ENCODE peak calls at places on chromosome 1, in seven cellular contexts. X is Peyer's patch, Q is fibroblast of lung, A is dorsolateral prefrontal cortex, B is upper lobe of right lung, N is H1, S is stomach. H is an unnamed sample.
A peak's percentile ranks its signal among the peaks of the same experiment; 100 is the strongest.

GRCh38 chr1:9602794-9603167 is 14.1 kb downstream of the TMEM201 start:
- DNase-seq in Q (no peak), A (no peak), X (no peak), S (no peak), N (no peak), B (no peak), H (no peak)

GRCh38 chr1:15678578-15678977 is 5.5 kb upstream of the PLEKHM2 start:
- DNase-seq in X (no peak), Q (peak; percentile 41), A (no peak), B (peak; percentile 51), N (peak; percentile 15), S (no peak), H (no peak)

GRCh38 chr1:62070384-62071011 is 124.2 kb upstream of the L1TD1 start:
- DNase-seq in A (no peak), N (no peak), Q (peak; percentile 42), S (no peak), B (no peak), X (no peak), H (no peak)

GRCh38 chr1:152356736-152357135 is 3.1 kb downstream of the FLG2 start:
- DNase-seq in Q (no peak), X (no peak), N (no peak), B (no peak), A (no peak), S (no peak), H (no peak)

GRCh38 chr1:200628223-200628868 is 7.8 kb upstream of the KIF14 start:
- DNase-seq in Q (no peak), B (no peak), A (no peak), X (peak; percentile 55), N (no peak), S (no peak), H (no peak)

GRCh38 chr1:27517907-27518718 is 28.1 kb upstream of the WASF2 start:
- DNase-seq in B (no peak), Q (no peak), X (no peak), N (no peak), A (no peak), S (peak; percentile 76), H (no peak)

GRCh38 chr1:110912784-110913183 is 39.8 kb downstream of the CD53 start:
- DNase-seq in S (no peak), N (no peak), B (no peak), X (no peak), Q (no peak), A (no peak), H (no peak)

GRCh38 chr1:154546264-154547043 is 12.0 kb downstream of the UBE2Q1 start:
- DNase-seq in Q (peak; percentile 66), A (peak; percentile 56), S (peak; percentile 51), X (peak; percentile 47), N (peak; percentile 66), B (peak; percentile 79), H (peak; percentile 91)

GRCh38 chr1:162835157-162835899 is 25.6 kb downstream of the CCDC190 start:
- DNase-seq in B (no peak), S (no peak), Q (peak; percentile 62), N (no peak), X (no peak), A (no peak), H (no peak)

GRCh38 chr1:207050428-207050767 is 610 bp downstream of the YOD1 start:
- DNase-seq in Q (no peak), N (no peak), S (no peak), A (no peak), B (no peak), X (peak; percentile 35), H (no peak)

GRCh38 chr1:2837823-2838222 is 36.3 kb upstream of the TTC34 start:
- DNase-seq in N (no peak), Q (no peak), S (no peak), B (no peak), A (no peak), X (no peak), H (no peak)

GRCh38 chr1:233240367-233240766 is 55.2 kb downstream of the PCNX2 start:
- DNase-seq in N (no peak), S (no peak), A (no peak), X (no peak), Q (peak; percentile 9), B (no peak), H (no peak)

GRCh38 chr1:159798893-159799292 is 3.3 kb upstream of the FCRL6 start:
- DNase-seq in Q (peak; percentile 90), A (peak; percentile 55), S (peak; percentile 74), N (no peak), B (no peak), X (peak; percentile 57), H (peak; percentile 83)

GRCh38 chr1:6996371-6996770 is 211.1 kb downstream of the CAMTA1 start:
- DNase-seq in Q (no peak), N (no peak), A (no peak), B (no peak), X (no peak), S (no peak), H (no peak)

DNA sequence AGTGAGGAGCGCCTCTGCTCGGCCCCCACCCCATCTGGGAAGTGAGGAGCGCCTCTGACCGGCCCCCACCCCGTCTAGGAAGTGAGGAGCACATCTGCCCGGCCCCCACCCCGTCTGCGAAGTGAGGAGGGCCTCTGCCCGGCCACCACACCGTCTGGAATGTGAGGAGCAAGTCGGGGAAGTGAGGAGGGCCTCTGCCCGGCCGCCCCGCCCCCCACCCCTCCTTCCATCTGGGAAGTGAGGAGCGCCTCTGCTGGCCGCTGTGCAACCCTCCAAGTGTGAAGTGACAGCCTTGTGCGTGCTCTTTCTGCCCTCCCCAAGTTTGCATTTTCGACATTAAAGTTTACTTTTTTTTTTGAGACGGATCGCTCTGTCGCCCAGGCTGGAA is 5.1 kb upstream of the ZZZ3 start:
- DNase-seq in N (peak; percentile 51), S (no peak), A (no peak), B (peak; percentile 70), Q (peak; percentile 25), X (no peak), H (peak; percentile 20)
- H3K4me3 ChIP-seq in N (peak overlapping the region; percentile 67), S (peak overlapping the region; percentile 32), A (peak overlapping the region; percentile 40), B (peak overlapping the region; percentile 36), Q (no peak overlapping the region), X (peak overlapping the region; percentile 31), H (no peak overlapping the region)

GRCh38 chr1:180112979-180113650 is 41.6 kb upstream of the QSOX1 start:
- DNase-seq in B (no peak), S (no peak), X (no peak), N (no peak), A (no peak), Q (peak; percentile 91), H (no peak)
- H3K27ac ChIP-seq in B (peak overlapping the region; percentile 49), S (peak overlapping the region; percentile 39), X (peak overlapping the region; percentile 38), N (no peak overlapping the region), A (no peak overlapping the region), Q (peak overlapping the region; percentile 10), H (no peak overlapping the region)

GRCh38 chr1:224505454-224506093 is 71.0 kb upstream of the WDR26 start:
- DNase-seq in S (no peak), A (no peak), B (no peak), X (no peak), N (no peak), Q (no peak), H (no peak)

GRCh38 chr1:224502459-224503160 is 68.0 kb upstream of the WDR26 start:
- DNase-seq in X (no peak), Q (peak; percentile 15), S (peak; percentile 56), N (no peak), B (no peak), A (no peak), H (peak; percentile 14)

GRCh38 chr1:224504642-224505041 is 70.0 kb upstream of the WDR26 start:
- DNase-seq in N (no peak), Q (no peak), S (no peak), A (no peak), X (no peak), B (no peak), H (no peak)

GRCh38 chr1:224501836-224502235 is 67.2 kb upstream of the WDR26 start:
- DNase-seq in A (no peak), X (no peak), B (no peak), S (no peak), N (no peak), Q (no peak), H (no peak)

DNA sequence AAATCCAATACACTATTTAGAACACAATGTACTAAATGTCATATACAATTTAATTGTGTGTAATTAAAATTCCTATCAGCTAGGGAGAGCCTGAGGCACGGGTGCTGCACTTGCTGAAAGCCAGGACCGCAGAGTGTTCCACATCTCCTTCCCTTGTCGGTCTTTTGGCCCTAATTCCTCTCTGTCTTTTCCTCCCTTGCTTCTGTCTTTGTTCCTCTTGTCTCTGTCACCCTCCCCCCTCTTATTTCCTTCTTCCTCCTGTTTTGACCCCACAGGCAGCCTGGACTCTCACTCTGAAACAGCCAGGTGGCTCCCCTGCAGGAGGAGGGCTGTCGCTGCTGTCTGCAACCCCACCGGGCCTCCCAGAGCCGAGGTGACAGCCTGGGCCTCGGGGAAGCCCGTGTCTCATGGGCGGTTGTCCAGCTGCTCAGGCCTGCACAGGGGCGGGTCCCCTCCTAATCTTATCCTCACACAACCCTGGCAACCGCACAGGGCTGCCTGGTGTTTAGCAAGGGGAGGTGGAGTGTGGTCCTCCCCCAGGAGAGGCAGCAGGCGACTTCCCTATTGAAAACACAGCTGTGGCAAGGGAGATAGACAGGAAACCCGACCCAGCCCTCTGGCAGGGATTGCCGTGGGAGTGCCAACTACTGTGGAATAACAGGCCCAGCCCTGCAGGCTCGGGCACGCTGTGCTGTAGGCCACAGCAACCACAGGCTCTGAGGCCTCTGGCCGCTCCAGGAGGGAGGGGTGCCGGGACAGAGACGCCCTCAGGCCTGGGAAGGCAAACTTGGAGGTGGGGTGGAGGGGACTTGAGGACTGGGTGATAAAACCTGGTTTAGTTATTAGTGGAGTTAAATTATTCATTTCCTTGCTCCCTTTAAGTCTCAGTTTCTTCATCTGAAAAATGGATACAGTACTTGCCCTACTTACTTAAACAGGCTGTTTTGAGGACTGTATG is 68.8 kb upstream of the WDR26 start:
- DNase-seq in A (peak; percentile 73), Q (peak; percentile 95), N (no peak), B (peak; percentile 90), S (peak; percentile 97), X (peak; percentile 41), H (peak; percentile 92)
- TF ChIP-seq CTCF in A (peak; percentile 17), Q (peak; percentile 6), N (peak; percentile 38), B (peak; percentile 12), S (no peak), X (no peak), H (peak; percentile 21)

DNA sequence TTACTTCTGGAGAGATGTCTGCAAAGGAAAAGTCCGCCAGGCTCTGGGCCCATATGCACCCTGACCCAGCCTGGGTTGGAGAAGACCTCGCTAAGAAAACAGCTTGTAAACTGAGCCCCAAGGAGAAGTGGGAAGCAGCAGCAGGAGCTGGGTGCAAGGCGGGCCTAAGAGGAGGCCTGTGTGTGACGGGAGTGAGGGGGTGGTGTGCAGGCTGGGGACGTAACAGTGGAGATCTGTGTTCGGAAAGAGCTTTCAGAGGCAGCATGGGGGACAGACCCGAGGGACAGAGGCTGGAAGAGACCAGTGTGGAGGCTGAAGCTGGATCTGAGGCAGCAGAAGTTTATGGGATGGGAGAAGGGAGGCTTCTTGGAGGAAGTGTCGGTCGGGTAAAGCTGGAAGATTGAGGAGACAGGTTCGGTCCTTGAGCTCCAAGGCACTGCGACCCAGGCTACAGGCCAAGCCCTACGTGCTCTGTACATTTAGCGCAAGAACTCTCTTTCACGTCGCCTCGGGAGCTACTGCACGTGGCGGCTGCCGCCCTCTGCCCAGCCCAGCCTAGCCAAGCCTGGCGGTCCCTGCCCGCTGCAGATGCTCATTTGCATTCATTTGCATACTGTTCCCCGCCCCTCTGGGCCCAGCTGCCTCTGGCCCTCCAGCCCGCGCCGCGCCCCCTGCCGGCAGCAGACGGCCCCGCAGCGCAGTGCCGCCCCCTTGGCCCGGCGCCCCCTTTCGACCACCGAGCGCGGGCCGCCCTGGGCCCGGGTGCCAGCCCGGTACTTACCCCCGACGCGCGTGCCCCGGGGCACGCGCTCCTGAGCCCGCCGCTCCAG is 6.3 kb downstream of the HPCA start:
- DNase-seq in X (no peak), N (peak; percentile 47), S (no peak), A (peak; percentile 82), B (peak; percentile 65), Q (peak; percentile 22), H (peak; percentile 85)
- H3K4me3 ChIP-seq in X (peak overlapping the region; percentile 52), N (peak overlapping the region; percentile 87), S (peak overlapping the region; percentile 47), A (peak overlapping the region; percentile 71), B (peak overlapping the region; percentile 47), Q (peak overlapping the region; percentile 28), H (peak overlapping the region; percentile 70)

H was measured in WERI-Rb-1.